ENCODE peak calls at places on chromosomes 16 and 17, in six cellular contexts. Q is AML-193, B is progenitor cell of endocrine pancreas, P is NCI-H2171 treated with DMSO at 0.1 percent for 48 hours, O is Kasumi-1, I is fibroblast of the conjunctiva. M is an unnamed sample.

GRCh38 chr16:87060026-87060986 is 256.9 kb downstream of the C16orf95 start:
- DNase-seq in B (no peak), P (no peak), I (peak; percentile 39), O (peak; percentile 15), Q (peak; percentile 1), M (no peak)

GRCh38 chr16:53131363-53132071 is 76.7 kb downstream of the CHD9 start:
- DNase-seq in Q (peak; percentile 25), I (no peak), P (peak; percentile 23), B (peak; percentile 37), O (peak; percentile 25), M (peak; percentile 26)

GRCh38 chr16:13866073-13866472 is 53.9 kb upstream of the ERCC4 start:
- DNase-seq in Q (peak; percentile 39), P (peak; percentile 51), O (no peak), B (peak; percentile 53), I (peak; percentile 78), M (peak; percentile 44)

GRCh38 chr16:3780570-3780969 is 63.2 kb upstream of the TRAP1 start:
- DNase-seq in B (no peak), Q (peak; percentile 24), O (peak; percentile 48), P (peak; percentile 32), I (peak; percentile 16), M (no peak)

GRCh38 chr16:719815-720506 is 985 bp upstream of the ANTKMT start:
- DNase-seq in Q (no peak), P (peak; percentile 93), O (peak; percentile 16), B (no peak), I (no peak), M (no peak)

GRCh38 chr16:66293932-66294331 is 72.6 kb upstream of the CDH5 start:
- DNase-seq in I (no peak), B (no peak), O (no peak), P (no peak), Q (no peak), M (no peak)

GRCh38 chr16:11439216-11439615 is 94.0 kb downstream of the RMI2 start:
- DNase-seq in O (no peak), B (no peak), P (peak; percentile 93), I (peak; percentile 12), Q (no peak), M (no peak)

GRCh38 chr17:32484041-32484461 is 2.7 kb upstream of the CDK5R1 start:
- DNase-seq in O (no peak), B (no peak), Q (no peak), P (no peak), I (no peak), M (no peak)

GRCh38 chr17:1227917-1228751 is 42.1 kb upstream of the BHLHA9 start:
- DNase-seq in O (no peak), Q (peak; percentile 7), P (no peak), B (peak; percentile 11), I (no peak), M (no peak)

M was measured in HuH-7.